ENCODE peak calls at places on chromosome 1, in nine cellular contexts. M, X, Z, G, L, O, Q, J and W are unnamed samples.

GRCh38 chr1:198220428-198220827 is 63.6 kb downstream of the NEK7 start:
- DNase-seq in M (peak; percentile 21), X (no peak), Z (no peak), G (no peak), L (no peak), O (peak; percentile 98), Q (peak; percentile 82), J (no peak), W (no peak)

GRCh38 chr1:20494609-20495311 is 8.8 kb upstream of the CAMK2N1 start:
- DNase-seq in M (no peak), X (no peak), Z (no peak), G (no peak), L (no peak), O (peak; percentile 87), Q (peak; percentile 90), J (no peak), W (no peak)

GRCh38 chr1:220511785-220512184 is 16.2 kb upstream of the MARK1 start:
- DNase-seq in M (no peak), X (no peak), Z (no peak), G (peak; percentile 7), L (peak; percentile 13), O (no peak), Q (no peak), J (no peak), W (no peak)

GRCh38 chr1:90919900-90920299 is 101.9 kb downstream of the ZNF644 start:
- DNase-seq in M (no peak), X (no peak), Z (no peak), G (no peak), L (no peak), O (no peak), Q (no peak), J (no peak), W (no peak)

GRCh38 chr1:209823143-209824041 is 4.4 kb upstream of the UTP25 start:
- DNase-seq in M (peak; percentile 68), X (no peak), Z (peak; percentile 47), G (peak; percentile 79), L (peak; percentile 38), O (peak; percentile 90), Q (peak; percentile 55), J (no peak), W (peak; percentile 72)

GRCh38 chr1:10473145-10473765 is 926 bp upstream of the DFFA start:
- DNase-seq in M (no peak), X (no peak), Z (no peak), G (peak; percentile 67), L (no peak), O (no peak), Q (no peak), J (no peak), W (no peak)

GRCh38 chr1:230287674-230288315 is 138.3 kb downstream of the PGBD5 start:
- DNase-seq in M (no peak), X (no peak), Z (no peak), G (no peak), L (no peak), O (no peak), Q (no peak), J (no peak), W (no peak)

GRCh38 chr1:109457819-109458218 is 8.5 kb upstream of the SYPL2 start:
- DNase-seq in M (no peak), X (no peak), Z (no peak), G (no peak), L (peak; percentile 23), O (no peak), Q (no peak), J (no peak), W (no peak)

GRCh38 chr1:226094451-226094850 is 31.9 kb downstream of the H3-3A start:
- DNase-seq in M (no peak), X (no peak), Z (no peak), G (no peak), L (no peak), O (no peak), Q (no peak), J (no peak), W (no peak)

GRCh38 chr1:21294266-21295058 is 4.2 kb upstream of the ECE1 start:
- DNase-seq in M (no peak), X (no peak), Z (no peak), G (no peak), L (no peak), O (no peak), Q (peak; percentile 47), J (peak; percentile 98), W (peak; percentile 79)

GRCh38 chr1:4270651-4271337 is 370.7 kb upstream of the C1orf174 start:
- DNase-seq in M (no peak), X (no peak), Z (no peak), G (no peak), L (peak; percentile 37), O (no peak), Q (no peak), J (no peak), W (no peak)

GRCh38 chr1:41905103-41905675 is 13.5 kb downstream of the HIVEP3 start:
- DNase-seq in M (no peak), X (no peak), Z (no peak), G (no peak), L (no peak), O (no peak), Q (no peak), J (no peak), W (no peak)

GRCh38 chr1:92583821-92584760 is 97.4 kb upstream of the GFI1 start:
- DNase-seq in M (no peak), X (no peak), Z (no peak), G (no peak), L (no peak), O (peak; percentile 73), Q (no peak), J (peak; percentile 47), W (peak; percentile 88)

GRCh38 chr1:24157921-24158481 is 15.1 kb upstream of the IL22RA1 start:
- DNase-seq in M (peak; percentile 28), X (no peak), Z (peak; percentile 48), G (no peak), L (no peak), O (no peak), Q (no peak), J (no peak), W (no peak)

GRCh38 chr1:36400825-36401601 is 3.3 kb upstream of the LSM10 start:
- DNase-seq in M (peak; percentile 50), X (peak; percentile 83), Z (no peak), G (peak; percentile 92), L (peak; percentile 93), O (peak; percentile 43), Q (peak; percentile 95), J (no peak), W (peak; percentile 60)

GRCh38 chr1:36401602-36402517 is 4.2 kb upstream of the LSM10 start:
- DNase-seq in M (no peak), X (peak; percentile 81), Z (no peak), G (no peak), L (no peak), O (no peak), Q (no peak), J (no peak), W (no peak)

GRCh38 chr1:36397378-36398230 is at the start of gene LSM10:
- DNase-seq in M (peak; percentile 90), X (peak; percentile 94), Z (peak; percentile 92), G (peak; percentile 98), L (peak; percentile 87), O (peak; percentile 96), Q (peak; percentile 85), J (peak; percentile 70), W (peak; percentile 93)

GRCh38 chr1:36398370-36398977 is 766 bp upstream of the LSM10 start:
- DNase-seq in M (no peak), X (no peak), Z (no peak), G (no peak), L (no peak), O (no peak), Q (no peak), J (no peak), W (no peak)

GRCh38 chr1:36400514-36400824 is 2.8 kb upstream of the LSM10 start:
- DNase-seq in M (no peak), X (no peak), Z (no peak), G (no peak), L (no peak), O (no peak), Q (no peak), J (no peak), W (no peak)
- TF ChIP-seq MAX in M (no peak), X (no peak), Z (no peak), G (no peak), L (no peak), O (no peak), Q (no peak), J (no peak), W (no peak)

GRCh38 chr1:22712502-22713271 is 2.0 kb downstream of the EPHB2 start:
- DNase-seq in M (no peak), X (no peak), Z (peak; percentile 68), G (no peak), L (no peak), O (peak; percentile 70), Q (no peak), J (no peak), W (peak; percentile 86)

GRCh38 chr1:22709891-22710687 is 550 bp upstream of the EPHB2 start:
- DNase-seq in M (peak; percentile 24), X (peak; percentile 79), Z (peak; percentile 89), G (peak; percentile 61), L (no peak), O (peak; percentile 49), Q (no peak), J (no peak), W (peak; percentile 75)

GRCh38 chr1:22710688-22711024 is at the start of gene EPHB2:
- DNase-seq in M (no peak), X (peak; percentile 75), Z (peak; percentile 96), G (peak; percentile 28), L (no peak), O (no peak), Q (no peak), J (no peak), W (peak; percentile 55)

GRCh38 chr1:22711591-22712501 is 1.2 kb downstream of the EPHB2 start:
- DNase-seq in M (peak; percentile 19), X (no peak), Z (peak; percentile 78), G (no peak), L (no peak), O (peak; percentile 48), Q (no peak), J (no peak), W (peak; percentile 46)

DNA sequence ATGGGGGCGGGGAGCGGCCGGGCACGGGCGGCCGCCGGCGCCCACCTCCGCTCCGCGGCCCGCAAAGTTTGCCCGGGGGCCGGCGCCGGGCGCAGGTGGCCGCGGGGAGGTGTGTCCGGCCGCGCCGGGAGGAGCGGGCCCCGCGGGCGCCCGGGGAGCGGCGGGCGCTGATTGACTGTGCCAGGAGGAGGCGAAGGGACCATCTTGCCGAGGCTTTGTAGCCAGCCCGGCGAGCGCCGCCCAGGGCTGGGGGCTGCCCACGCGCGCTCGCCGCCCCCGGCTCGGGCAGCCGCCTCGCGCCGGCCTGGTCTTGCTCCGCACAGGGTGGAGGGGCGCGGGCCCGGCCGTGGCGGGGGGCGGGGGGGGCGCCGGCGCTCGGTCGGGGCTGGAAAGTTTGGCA is 432 bp downstream of the EPHB2 start:
- DNase-seq in M (no peak), X (no peak), Z (peak; percentile 78), G (no peak), L (no peak), O (no peak), Q (no peak), J (no peak), W (no peak)
- H3K4me3 ChIP-seq in M (peak overlapping the region; percentile 97), X (peak overlapping the region; percentile 57), Z (peak overlapping the region; percentile 73), G (no peak overlapping the region), L (peak overlapping the region; percentile 43), O (no peak overlapping the region), Q (peak overlapping the region; percentile 40), J (no peak overlapping the region), W (no peak overlapping the region)

GRCh38 chr1:183198463-183198862 is 12.4 kb downstream of the LAMC2 start:
- DNase-seq in M (peak; percentile 24), X (no peak), Z (no peak), G (no peak), L (no peak), O (no peak), Q (no peak), J (no peak), W (peak; percentile 22)
- TF ChIP-seq MAX in M (no peak), X (no peak), Z (no peak), G (no peak), L (no peak), O (no peak), Q (no peak), J (no peak), W (no peak)

GRCh38 chr1:200453544-200453905 is 43.7 kb upstream of the ZNF281 start:
- DNase-seq in M (no peak), X (no peak), Z (no peak), G (no peak), L (no peak), O (no peak), Q (no peak), J (no peak), W (peak; percentile 34)
- H3K4me3 ChIP-seq in M (no peak overlapping the region), X (no peak overlapping the region), Z (no peak overlapping the region), G (no peak overlapping the region), L (no peak overlapping the region), O (no peak overlapping the region), Q (no peak overlapping the region), J (no peak overlapping the region), W (no peak overlapping the region)